ENCODE peak calls at places on chromosomes 3 and 15, in ten cellular contexts. B is GM23338; N is right atrium auricular region; P is keratinocyte; Y is astrocyte of the spinal cord; J is CD4-positive, alpha-beta T cell; M is progenitor cell of endocrine pancreas; C is HL-60; W is esophagus muscularis mucosa; X is RWPE1. F is an unnamed sample.

GRCh38 chr3:141646760-141647561 is 91.1 kb upstream of the RNF7 start:
- DNase-seq in N (no peak), X (peak), B (peak), W (no peak), Y (peak), P (no peak), C (peak), J (no peak), M (no peak), F (peak)

GRCh38 chr3:24854748-24855147 is 360.1 kb upstream of the THRB start:
- DNase-seq in J (no peak), X (no peak), N (no peak), C (no peak), M (no peak), P (no peak), Y (no peak), W (no peak), B (no peak), F (no peak)

GRCh38 chr3:156256945-156257344 is 136.6 kb downstream of the KCNAB1 start:
- DNase-seq in B (no peak), J (no peak), X (no peak), Y (no peak), P (peak), C (no peak), N (no peak), M (no peak), W (no peak), F (no peak)

GRCh38 chr15:99438222-99438592 is 127.6 kb upstream of the MEF2A start:
- DNase-seq in M (peak), J (no peak), B (no peak), X (no peak), Y (no peak), N (peak), W (no peak), C (no peak), P (no peak), F (no peak)

GRCh38 chr15:65089206-65089824 is 12.8 kb downstream of the KBTBD13 start:
- DNase-seq in B (no peak), Y (no peak), X (no peak), N (no peak), W (no peak), J (no peak), C (no peak), P (no peak), M (no peak), F (no peak)

GRCh38 chr3:97579365-97579764 is 185.2 kb upstream of the ARL6 start:
- DNase-seq in P (no peak), J (no peak), X (peak), W (no peak), N (no peak), M (no peak), Y (peak), B (no peak), C (no peak), F (no peak)

GRCh38 chr3:140910860-140911259 is 30.8 kb upstream of the SLC25A36 start:
- DNase-seq in N (no peak), Y (peak), J (no peak), C (no peak), M (no peak), B (peak), X (no peak), W (no peak), P (no peak), F (no peak)

GRCh38 chr3:71281173-71281738 is 302.3 kb downstream of the FOXP1 start:
- DNase-seq in W (no peak), B (no peak), M (no peak), N (no peak), X (no peak), C (no peak), Y (no peak), P (no peak), J (no peak), F (no peak)

GRCh38 chr15:101051291-101052030 is 132.3 kb downstream of the LRRK1 start:
- DNase-seq in B (no peak), W (peak), J (no peak), Y (no peak), P (no peak), X (no peak), N (peak), M (no peak), C (no peak), F (no peak)

GRCh38 chr15:64197425-64197824 is 34.6 kb upstream of the PPIB start:
- DNase-seq in N (no peak), W (no peak), X (no peak), P (no peak), J (no peak), B (no peak), Y (no peak), M (no peak), C (no peak), F (no peak)

GRCh38 chr3:141087071-141087824 is 36.1 kb downstream of the SPSB4 start:
- DNase-seq in B (no peak), W (no peak), C (no peak), N (no peak), M (no peak), P (no peak), X (no peak), Y (no peak), J (no peak), F (no peak)

GRCh38 chr15:77870195-77871065 is 207.1 kb downstream of the TBC1D2B start:
- DNase-seq in J (no peak), C (peak), X (peak), P (peak), N (peak), Y (peak), B (peak), M (peak), W (peak), F (no peak)

GRCh38 chr3:159443266-159443665 is 545.4 kb upstream of the IL12A start:
- DNase-seq in Y (peak), M (no peak), C (no peak), W (no peak), X (no peak), N (no peak), P (no peak), J (no peak), B (no peak), F (no peak)

GRCh38 chr3:197501496-197501878 is 54.3 kb downstream of the BDH1 start:
- DNase-seq in N (no peak), P (no peak), W (no peak), M (no peak), X (peak), J (no peak), B (peak), C (peak), Y (peak), F (no peak)

GRCh38 chr3:108136888-108137814 is 46.3 kb upstream of the CD47 start:
- DNase-seq in W (no peak), J (no peak), M (no peak), N (no peak), P (no peak), C (no peak), X (no peak), B (peak), Y (no peak), F (no peak)

GRCh38 chr3:49519916-49520385 is 34.3 kb upstream of the BSN start:
- DNase-seq in B (no peak), M (no peak), J (no peak), N (no peak), Y (no peak), C (no peak), X (no peak), P (no peak), W (no peak), F (peak)

GRCh38 chr3:157073810-157074209 is 86.1 kb downstream of the CCNL1 start:
- DNase-seq in M (no peak), W (peak), X (no peak), Y (peak), P (no peak), C (no peak), J (no peak), B (no peak), N (no peak), F (no peak)

GRCh38 chr3:8652323-8652987 is 7.9 kb upstream of the SSUH2 start:
- DNase-seq in Y (no peak), N (no peak), B (no peak), M (no peak), X (no peak), J (no peak), W (no peak), P (no peak), C (no peak), F (no peak)

GRCh38 chr3:55322649-55323048 is 164.5 kb downstream of the WNT5A start:
- DNase-seq in M (no peak), P (no peak), X (no peak), J (no peak), N (no peak), B (no peak), Y (no peak), W (no peak), C (no peak), F (no peak)

GRCh38 chr3:107690522-107691138 is 167.9 kb downstream of the BBX start:
- DNase-seq in X (peak), N (no peak), Y (peak), C (peak), W (no peak), J (no peak), P (no peak), M (no peak), B (peak), F (no peak)

GRCh38 chr15:77032052-77032646 is 37.2 kb downstream of the PSTPIP1 start:
- DNase-seq in M (peak), J (no peak), P (no peak), C (no peak), X (no peak), B (no peak), W (no peak), N (no peak), Y (no peak), F (peak)

GRCh38 chr15:71232411-71232810 is 117.1 kb downstream of the THSD4 start:
- DNase-seq in Y (no peak), P (no peak), J (no peak), W (no peak), C (no peak), N (no peak), B (no peak), M (no peak), X (no peak), F (no peak)

GRCh38 chr3:57393957-57394356 is 101.5 kb upstream of the ASB14 start:
- DNase-seq in M (no peak), J (no peak), B (no peak), Y (no peak), P (no peak), X (no peak), N (no peak), C (no peak), W (no peak), F (no peak)

GRCh38 chr3:103403191-103403590 is 968.4 kb downstream of the ZPLD1 start:
- DNase-seq in J (no peak), M (no peak), P (no peak), B (peak), X (no peak), W (no peak), Y (no peak), C (no peak), N (no peak), F (no peak)

GRCh38 chr3:169497567-169498257 is 165.8 kb downstream of the MECOM start:
- DNase-seq in C (no peak), J (no peak), N (no peak), W (no peak), P (no peak), X (peak), M (no peak), Y (peak), B (no peak), F (no peak)

GRCh38 chr3:112009670-112010069 is 10.9 kb downstream of the TAGLN3 start:
- DNase-seq in C (no peak), X (no peak), B (no peak), Y (no peak), W (no peak), P (no peak), J (no peak), M (no peak), N (no peak), F (no peak)

GRCh38 chr3:23113455-23114171 is 89.5 kb upstream of the UBE2E2 start:
- DNase-seq in X (peak), P (peak), W (no peak), B (no peak), Y (peak), J (no peak), C (peak), N (no peak), M (no peak), F (no peak)

GRCh38 chr15:75597667-75598341 is 18.7 kb upstream of the PTPN9 start:
- DNase-seq in N (no peak), B (peak), W (no peak), X (no peak), M (no peak), C (no peak), J (no peak), Y (no peak), P (no peak), F (no peak)
- TF ChIP-seq CTCF in N (no peak), B (peak), W (peak), X (peak), M (peak), C (no peak), J (peak), Y (peak), P (peak), F (peak)

GRCh38 chr3:53883008-53883407 is 1.1 kb upstream of the ACTR8 start:
- DNase-seq in B (no peak), C (no peak), M (no peak), P (no peak), Y (no peak), N (no peak), X (no peak), W (no peak), J (no peak), F (no peak)

GRCh38 chr3:53880396-53881345 is 1.3 kb downstream of the ACTR8 start:
- DNase-seq in B (peak), M (no peak), P (no peak), Y (peak), J (no peak), N (no peak), C (no peak), W (no peak), X (no peak), F (no peak)

GRCh38 chr3:53884623-53885022 is 2.7 kb upstream of the ACTR8 start:
- DNase-seq in N (no peak), X (no peak), J (no peak), W (no peak), C (no peak), M (no peak), B (no peak), Y (no peak), P (no peak), F (no peak)

GRCh38 chr3:53885239-53885638 is 3.3 kb upstream of the ACTR8 start:
- DNase-seq in X (no peak), Y (no peak), J (no peak), W (no peak), P (no peak), N (no peak), C (no peak), B (no peak), M (no peak), F (no peak)

GRCh38 chr3:53881691-53882593 is at the start of gene ACTR8:
- DNase-seq in X (peak), P (no peak), C (peak), N (peak), Y (peak), W (peak), M (peak), J (peak), B (peak), F (peak)
- TF ChIP-seq CTCF in X (no peak), P (peak), C (no peak), N (no peak), Y (no peak), W (no peak), M (peak), J (no peak), B (no peak), F (no peak)

GRCh38 chr3:184911570-184911969 is 99.6 kb downstream of the VPS8 start:
- DNase-seq in W (no peak), X (no peak), B (peak), J (no peak), C (no peak), M (no peak), P (no peak), Y (no peak), N (no peak), F (no peak)
- TF ChIP-seq CTCF in W (no peak), X (no peak), B (no peak), J (no peak), C (no peak), M (no peak), P (no peak), Y (no peak), N (no peak), F (no peak)

GRCh38 chr3:194686414-194686815 is 732 bp downstream of the FAM43A start:
- DNase-seq in P (no peak), X (no peak), Y (no peak), J (no peak), W (no peak), C (no peak), B (peak), M (no peak), N (no peak), F (no peak)

GRCh38 chr3:194688946-194689345 is 3.3 kb downstream of the FAM43A start:
- DNase-seq in N (no peak), M (no peak), B (no peak), J (no peak), P (no peak), W (no peak), X (no peak), Y (no peak), C (no peak), F (no peak)

GRCh38 chr3:194688207-194688711 is 2.6 kb downstream of the FAM43A start:
- DNase-seq in P (no peak), M (no peak), W (no peak), J (no peak), N (no peak), C (peak), B (peak), X (no peak), Y (peak), F (peak)

GRCh38 chr3:194686816-194687637 is 1.3 kb downstream of the FAM43A start:
- DNase-seq in P (no peak), N (no peak), B (peak), W (no peak), Y (peak), X (no peak), J (no peak), M (peak), C (no peak), F (no peak)

GRCh38 chr3:194687638-194688206 is 2.0 kb downstream of the FAM43A start:
- DNase-seq in W (no peak), B (peak), Y (peak), M (peak), N (peak), C (peak), X (no peak), J (peak), P (no peak), F (peak)
- TF ChIP-seq CTCF in W (peak), B (peak), Y (peak), M (peak), N (peak), C (peak), X (peak), J (peak), P (peak), F (peak)

DNA sequence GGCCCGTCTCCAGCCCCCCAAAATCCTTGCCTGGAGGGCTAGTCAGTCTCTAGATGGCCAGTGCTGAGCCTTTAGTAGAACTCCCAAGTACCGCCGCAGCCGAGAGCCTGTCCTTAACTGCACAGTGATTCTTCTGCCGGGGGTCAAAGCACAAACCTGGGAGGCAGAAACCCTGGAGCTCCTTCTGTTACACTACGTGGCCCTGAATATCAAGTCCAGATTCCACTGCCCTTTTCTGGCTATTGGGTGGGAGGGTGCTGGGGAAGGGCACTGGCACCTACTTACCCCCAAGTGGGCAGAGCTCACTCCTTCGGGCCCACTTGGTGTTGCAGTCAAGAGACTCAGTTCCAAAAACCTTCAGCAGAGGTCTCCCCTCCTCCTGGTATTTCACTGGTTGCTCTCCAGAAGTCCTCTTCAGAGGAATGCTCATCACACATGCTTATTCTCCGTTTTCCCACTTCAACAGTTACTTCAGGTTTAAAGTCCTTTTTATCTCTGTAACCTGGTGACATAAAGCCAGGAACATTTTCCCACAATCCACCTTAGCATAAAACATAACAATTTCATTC is 10.8 kb downstream of the PDHB start:
- DNase-seq in J (no peak), C (no peak), N (no peak), Y (peak), P (no peak), M (no peak), B (peak), W (no peak), X (no peak), F (no peak)
- TF ChIP-seq CTCF in J (no peak), C (no peak), N (no peak), Y (peak), P (no peak), M (no peak), B (peak), W (no peak), X (no peak), F (no peak)

GRCh38 chr15:51775967-51776816 is 24.8 kb downstream of the TMOD2 start:
- DNase-seq in J (peak), W (no peak), X (peak), P (no peak), Y (no peak), M (peak), C (no peak), N (no peak), B (peak), F (no peak)
- TF ChIP-seq CTCF in J (peak), W (peak), X (no peak), P (peak), Y (peak), M (peak), C (peak), N (peak), B (peak), F (peak)

GRCh38 chr15:84929795-84930371 is 45.4 kb downstream of the SLC28A1 start:
- DNase-seq in Y (peak), P (peak), W (no peak), B (no peak), J (no peak), C (peak), X (peak), M (no peak), N (no peak), F (no peak)

GRCh38 chr15:84925906-84926305 is 41.4 kb downstream of the SLC28A1 start:
- DNase-seq in W (no peak), X (no peak), M (no peak), J (no peak), P (no peak), C (no peak), B (no peak), Y (no peak), N (no peak), F (no peak)

GRCh38 chr15:84926491-84927220 is 42.2 kb downstream of the SLC28A1 start:
- DNase-seq in Y (no peak), X (no peak), W (no peak), M (no peak), C (no peak), B (no peak), J (no peak), N (no peak), P (no peak), F (no peak)

GRCh38 chr15:84924074-84924700 is 39.7 kb downstream of the SLC28A1 start:
- DNase-seq in Y (no peak), C (no peak), P (no peak), X (no peak), N (no peak), M (no peak), W (no peak), J (no peak), B (no peak), F (no peak)

GRCh38 chr15:84928843-84929168 is 44.3 kb downstream of the SLC28A1 start:
- DNase-seq in X (no peak), W (no peak), J (no peak), M (no peak), P (no peak), N (no peak), B (no peak), C (no peak), Y (no peak), F (no peak)
- TF ChIP-seq CTCF in X (no peak), W (no peak), J (no peak), M (no peak), P (no peak), N (no peak), B (no peak), C (no peak), Y (no peak), F (no peak)

GRCh38 chr3:186208328-186208989 is 99.6 kb upstream of the ETV5 start:
- DNase-seq in N (no peak), B (peak), C (peak), W (no peak), X (no peak), J (no peak), Y (no peak), M (no peak), P (no peak), F (no peak)
- TF ChIP-seq CTCF in N (no peak), B (peak), C (no peak), W (no peak), X (no peak), J (no peak), Y (no peak), M (no peak), P (peak), F (no peak)